ENCODE peak calls at places on chromosomes 13 and 19, in eight cellular contexts. N is RWPE1; R is dorsolateral prefrontal cortex; F is CD8-positive, alpha-beta T cell; O is Calu3; D is pancreas; K is cardiac muscle cell; T is adrenal gland. S is an unnamed sample.
A peak's percentile ranks its signal among the peaks of the same experiment; 100 is the strongest.

GRCh38 chr19:13120817-13121216 is 2.8 kb downstream of the NACC1 start:
- DNase-seq in N (no peak), R (no peak), F (no peak), O (no peak), D (no peak), K (no peak), T (no peak), S (no peak)

GRCh38 chr13:46211521-46212351 is at the start of gene LRRC63:
- DNase-seq in N (peak; percentile 40), R (peak; percentile 76), F (peak; percentile 83), O (peak; percentile 84), D (peak; percentile 86), K (peak; percentile 87), T (peak; percentile 86), S (peak; percentile 55)

GRCh38 chr13:97695684-97696083 is 257.8 kb upstream of the IPO5 start:
- DNase-seq in N (no peak), R (no peak), F (no peak), O (no peak), D (no peak), K (no peak), T (no peak), S (no peak)

GRCh38 chr13:71290963-71291937 is 575.8 kb downstream of the DACH1 start:
- DNase-seq in N (no peak), R (no peak), F (peak; percentile 57), O (peak; percentile 12), D (no peak), K (no peak), T (peak; percentile 63), S (no peak)

GRCh38 chr19:40280608-40281221 is 4.4 kb downstream of the AKT2 start:
- DNase-seq in N (no peak), R (no peak), F (no peak), O (no peak), D (no peak), K (no peak), T (no peak), S (no peak)

GRCh38 chr19:54630784-54631183 is 500 bp downstream of the LILRB1 start:
- DNase-seq in N (no peak), R (no peak), F (no peak), O (no peak), D (no peak), K (no peak), T (no peak), S (no peak)

GRCh38 chr13:85985791-85986190 is 186.6 kb upstream of the SLITRK6 start:
- DNase-seq in N (peak; percentile 23), R (no peak), F (no peak), O (no peak), D (no peak), K (no peak), T (no peak), S (no peak)

GRCh38 chr19:18633321-18633720 is 3.5 kb upstream of the KLHL26 start:
- DNase-seq in N (no peak), R (no peak), F (no peak), O (no peak), D (no peak), K (no peak), T (no peak), S (no peak)

GRCh38 chr13:78625384-78625783 is 22.0 kb upstream of the POU4F1 start:
- DNase-seq in N (no peak), R (no peak), F (no peak), O (no peak), D (no peak), K (no peak), T (no peak), S (no peak)

GRCh38 chr19:55147408-55148251 is 1.4 kb downstream of the TNNT1 start:
- DNase-seq in N (no peak), R (no peak), F (no peak), O (no peak), D (no peak), K (no peak), T (no peak), S (no peak)

DNA sequence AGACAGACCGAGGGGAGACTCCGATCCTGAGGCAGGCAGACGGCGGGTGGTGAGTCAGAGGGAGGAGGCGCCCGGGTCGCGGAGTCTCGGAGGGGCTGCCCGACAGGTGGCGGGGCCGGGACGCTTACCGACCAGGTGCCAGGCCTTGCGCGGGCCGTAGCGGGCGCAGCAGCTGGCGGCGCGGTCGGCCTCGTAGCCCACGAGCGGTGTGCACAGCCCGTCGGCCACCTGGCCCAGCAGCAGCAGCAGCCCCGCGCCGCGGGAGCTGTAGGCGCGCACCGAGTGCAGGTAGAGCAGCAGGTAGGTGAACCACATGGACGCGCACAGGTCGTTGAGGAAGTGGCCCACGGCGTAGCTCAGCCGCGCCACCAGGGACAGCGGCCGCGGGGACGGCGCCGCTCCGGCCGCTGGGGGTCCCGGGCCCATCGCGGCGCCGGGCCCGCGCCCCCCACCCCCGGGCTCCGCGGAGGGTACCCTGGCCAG is 367 bp downstream of the MFSD12 start:
- DNase-seq in N (peak; percentile 66), R (no peak), F (peak; percentile 73), O (peak; percentile 67), D (peak; percentile 79), K (peak; percentile 41), T (no peak), S (no peak)
- TF ChIP-seq CTCF in N (no peak), R (no peak), F (no peak), O (no peak), D (no peak), K (no peak), T (no peak), S (no peak)

GRCh38 chr13:50914301-50914700 is 4.7 kb downstream of the RNASEH2B start:
- DNase-seq in N (no peak), R (no peak), F (no peak), O (no peak), D (no peak), K (no peak), T (no peak), S (no peak)

GRCh38 chr13:50916701-50917184 is 7.2 kb downstream of the RNASEH2B start:
- DNase-seq in N (no peak), R (no peak), F (no peak), O (no peak), D (no peak), K (no peak), T (no peak), S (no peak)

GRCh38 chr13:50914848-50915247 is 5.3 kb downstream of the RNASEH2B start:
- DNase-seq in N (no peak), R (no peak), F (no peak), O (no peak), D (no peak), K (no peak), T (no peak), S (no peak)

GRCh38 chr13:50917572-50917971 is 8.0 kb downstream of the RNASEH2B start:
- DNase-seq in N (no peak), R (no peak), F (no peak), O (no peak), D (no peak), K (peak; percentile 12), T (no peak), S (no peak)

GRCh38 chr13:50915562-50915961 is 6.0 kb downstream of the RNASEH2B start:
- DNase-seq in N (no peak), R (no peak), F (peak; percentile 35), O (no peak), D (no peak), K (no peak), T (no peak), S (no peak)
- TF ChIP-seq CTCF in N (no peak), R (no peak), F (no peak), O (no peak), D (no peak), K (no peak), T (no peak), S (no peak)

GRCh38 chr19:633068-633785 is at the start of gene POLRMT:
- DNase-seq in N (peak; percentile 100), R (peak; percentile 95), F (peak; percentile 95), O (peak; percentile 92), D (peak; percentile 98), K (peak; percentile 99), T (peak; percentile 100), S (peak; percentile 98)
- TF ChIP-seq CTCF in N (no peak), R (peak; percentile 19), F (no peak), O (no peak), D (no peak), K (no peak), T (no peak), S (no peak)

GRCh38 chr19:29690842-29691241 is 24.2 kb downstream of the C19orf12 start:
- DNase-seq in N (peak; percentile 58), R (no peak), F (peak; percentile 46), O (peak; percentile 43), D (no peak), K (no peak), T (no peak), S (no peak)
- TF ChIP-seq CTCF in N (no peak), R (peak; percentile 49), F (peak; percentile 50), O (no peak), D (no peak), K (peak; percentile 36), T (no peak), S (no peak)

GRCh38 chr13:41650706-41651105 is 193.4 kb downstream of the RGCC start:
- DNase-seq in N (no peak), R (no peak), F (no peak), O (no peak), D (no peak), K (no peak), T (no peak), S (no peak)

GRCh38 chr13:41651413-41652068 is 194.2 kb downstream of the RGCC start:
- DNase-seq in N (no peak), R (no peak), F (no peak), O (no peak), D (no peak), K (no peak), T (no peak), S (no peak)

GRCh38 chr13:41648314-41648935 is 191.1 kb downstream of the RGCC start:
- DNase-seq in N (peak; percentile 9), R (no peak), F (no peak), O (no peak), D (no peak), K (no peak), T (no peak), S (no peak)

GRCh38 chr13:41652735-41653361 is 195.5 kb downstream of the RGCC start:
- DNase-seq in N (peak; percentile 41), R (no peak), F (peak; percentile 47), O (peak; percentile 34), D (no peak), K (peak; percentile 14), T (no peak), S (no peak)

DNA sequence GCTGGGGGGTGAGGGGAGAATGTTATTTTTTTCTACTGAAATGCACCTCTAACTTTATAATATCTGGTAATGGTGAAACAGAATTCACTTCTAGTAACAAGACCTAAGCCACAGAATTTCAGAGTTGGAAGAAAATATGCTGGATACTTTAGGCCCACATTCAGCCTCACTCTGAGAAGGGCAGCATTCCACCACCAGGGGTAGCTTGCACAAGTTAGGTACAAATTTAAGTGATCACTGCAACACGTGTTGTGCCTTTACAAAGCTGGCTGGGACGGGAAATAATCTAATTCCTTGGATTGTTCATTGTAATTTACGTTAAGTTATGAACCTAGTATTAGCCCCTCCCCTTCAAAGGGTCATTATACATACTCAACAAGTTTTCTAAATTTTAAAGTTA is 192.3 kb downstream of the RGCC start:
- DNase-seq in N (no peak), R (no peak), F (no peak), O (no peak), D (no peak), K (peak; percentile 36), T (no peak), S (no peak)
- TF ChIP-seq CTCF in N (no peak), R (peak; percentile 11), F (no peak), O (no peak), D (no peak), K (peak; percentile 40), T (no peak), S (no peak)